ENCODE peak calls at places on chromosomes 16 and 17, in six cellular contexts. R, W, N, B, K and V are unnamed samples.

GRCh38 chr17:51852603-51853002 is 305.9 kb downstream of the CA10 start:
- DNase-seq in R (no peak), W (no peak), N (no peak), B (no peak), K (no peak), V (no peak)

GRCh38 chr16:860891-861290 is 60.4 kb upstream of the GNG13 start:
- DNase-seq in R (no peak), W (no peak), N (no peak), B (no peak), K (no peak), V (no peak)

GRCh38 chr17:75350706-75351105 is 54.8 kb downstream of the GRB2 start:
- DNase-seq in R (no peak), W (no peak), N (no peak), B (no peak), K (no peak), V (no peak)

GRCh38 chr17:39738568-39738901 is 797 bp downstream of the GRB7 start:
- DNase-seq in R (no peak), W (peak; percentile 49), N (peak; percentile 78), B (peak; percentile 50), K (peak; percentile 67), V (peak; percentile 70)

GRCh38 chr16:67000384-67001158 is 12.2 kb downstream of the CES4A start:
- DNase-seq in R (no peak), W (peak; percentile 46), N (peak; percentile 84), B (no peak), K (peak; percentile 63), V (peak; percentile 72)

GRCh38 chr17:81890447-81891302 is 711 bp downstream of the ALYREF start:
- DNase-seq in R (no peak), W (peak; percentile 48), N (no peak), B (no peak), K (no peak), V (no peak)

GRCh38 chr16:28915181-28915580 is 9.9 kb downstream of the RABEP2 start:
- DNase-seq in R (no peak), W (no peak), N (no peak), B (no peak), K (no peak), V (no peak)

GRCh38 chr16:29154676-29155121 is 169.8 kb downstream of the LAT start:
- DNase-seq in R (no peak), W (no peak), N (no peak), B (no peak), K (no peak), V (no peak)

GRCh38 chr17:40557531-40558299 is 7.6 kb downstream of the CCR7 start:
- DNase-seq in R (no peak), W (no peak), N (no peak), B (no peak), K (no peak), V (no peak)

GRCh38 chr17:44344939-44345496 is at the start of gene GRN:
- DNase-seq in R (peak; percentile 92), W (peak; percentile 96), N (peak; percentile 92), B (peak; percentile 100), K (peak; percentile 89), V (peak; percentile 81)

GRCh38 chr16:88569614-88569984 is 604 bp upstream of the ZC3H18 start:
- DNase-seq in R (no peak), W (peak; percentile 45), N (no peak), B (peak; percentile 34), K (no peak), V (no peak)

GRCh38 chr16:6884002-6884401 is 448.6 kb upstream of the RBFOX1 start:
- DNase-seq in R (no peak), W (no peak), N (no peak), B (no peak), K (no peak), V (no peak)

GRCh38 chr16:17470871-17471744 is at the start of gene XYLT1:
- DNase-seq in R (no peak), W (no peak), N (peak; percentile 81), B (no peak), K (no peak), V (no peak)

GRCh38 chr16:17468611-17469010 is 2.1 kb downstream of the XYLT1 start:
- DNase-seq in R (no peak), W (no peak), N (no peak), B (no peak), K (no peak), V (no peak)

GRCh38 chr16:17470002-17470870 is 524 bp downstream of the XYLT1 start:
- DNase-seq in R (no peak), W (no peak), N (peak; percentile 65), B (no peak), K (no peak), V (no peak)

GRCh38 chr16:17469742-17470001 is 1.1 kb downstream of the XYLT1 start:
- DNase-seq in R (no peak), W (no peak), N (no peak), B (no peak), K (no peak), V (no peak)

GRCh38 chr16:17469011-17469741 is 1.6 kb downstream of the XYLT1 start:
- DNase-seq in R (no peak), W (no peak), N (no peak), B (no peak), K (no peak), V (no peak)
- TF ChIP-seq POLR2A in R (no peak), W (no peak), N (no peak), B (no peak), K (no peak), V (no peak)

DNA sequence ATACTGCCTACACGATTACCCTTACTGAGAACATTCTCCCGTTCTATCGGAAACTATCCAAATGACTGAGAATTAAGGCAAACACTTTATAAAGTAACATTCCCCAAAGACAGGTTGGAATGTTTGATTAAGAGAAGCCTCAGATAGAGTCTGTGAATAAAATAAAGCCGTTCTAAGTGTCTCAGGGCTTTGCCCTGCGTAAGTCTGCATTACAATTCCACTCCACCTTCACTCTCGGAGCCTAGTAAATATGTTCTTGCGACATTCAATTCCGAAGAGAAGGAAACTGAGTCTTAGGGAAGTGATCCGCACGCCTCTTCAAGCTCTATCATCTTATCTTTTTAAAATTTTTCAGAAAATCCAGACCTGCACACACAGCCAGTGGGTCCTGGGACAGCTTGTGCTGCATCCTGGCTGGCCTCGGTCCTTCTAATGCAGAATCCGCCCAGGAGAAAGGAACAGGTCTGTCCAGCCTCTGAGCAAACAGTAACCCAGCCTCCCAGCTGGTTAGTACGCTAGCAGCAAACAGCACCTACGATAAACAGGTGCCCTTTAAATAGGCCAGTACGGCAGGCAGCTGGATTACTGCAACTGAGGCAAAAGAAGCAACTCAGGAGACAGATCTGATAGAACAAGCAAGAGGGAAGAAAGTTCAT is 254.1 kb upstream of the IRX3 start:
- DNase-seq in R (no peak), W (no peak), N (no peak), B (no peak), K (no peak), V (no peak)
- TF ChIP-seq TAF1 in R (no peak), W (no peak), N (no peak), B (no peak), K (no peak), V (no peak)

DNA sequence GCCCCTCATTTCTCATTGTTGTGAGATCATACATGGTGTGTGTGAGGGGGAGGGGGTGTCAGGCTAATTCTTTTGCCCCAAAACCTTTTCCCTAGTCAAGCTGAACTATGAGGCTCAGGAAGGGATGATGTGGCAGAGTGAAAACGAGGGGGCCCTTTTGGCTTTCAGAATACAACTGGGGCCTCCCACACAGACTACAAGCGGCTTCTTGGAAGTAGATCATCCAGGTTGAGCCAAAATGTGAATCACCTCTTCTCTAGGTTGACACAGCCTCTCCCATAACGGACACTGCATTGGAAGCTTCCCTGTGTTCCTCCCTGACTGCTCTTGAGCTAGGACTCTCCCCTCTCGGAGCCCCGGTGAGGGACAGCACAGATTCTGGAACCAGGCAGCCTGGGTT is 2.3 kb upstream of the ALKBH5 start:
- DNase-seq in R (no peak), W (peak; percentile 34), N (no peak), B (no peak), K (no peak), V (no peak)
- TF ChIP-seq POLR2A in R (no peak), W (no peak), N (no peak), B (no peak), K (no peak), V (no peak)

GRCh38 chr17:333626-334396 is 18.8 kb downstream of the RPH3AL start:
- DNase-seq in R (no peak), W (no peak), N (peak; percentile 69), B (no peak), K (no peak), V (no peak)
- TF ChIP-seq TAF1 in R (no peak), W (no peak), N (no peak), B (no peak), K (no peak), V (no peak)

GRCh38 chr17:15409721-15410247 is 57.6 kb downstream of the CDRT4 start:
- DNase-seq in R (no peak), W (no peak), N (no peak), B (no peak), K (no peak), V (no peak)
- TF ChIP-seq POLR2A in R (no peak), W (no peak), N (no peak), B (no peak), K (no peak), V (no peak)

DNA sequence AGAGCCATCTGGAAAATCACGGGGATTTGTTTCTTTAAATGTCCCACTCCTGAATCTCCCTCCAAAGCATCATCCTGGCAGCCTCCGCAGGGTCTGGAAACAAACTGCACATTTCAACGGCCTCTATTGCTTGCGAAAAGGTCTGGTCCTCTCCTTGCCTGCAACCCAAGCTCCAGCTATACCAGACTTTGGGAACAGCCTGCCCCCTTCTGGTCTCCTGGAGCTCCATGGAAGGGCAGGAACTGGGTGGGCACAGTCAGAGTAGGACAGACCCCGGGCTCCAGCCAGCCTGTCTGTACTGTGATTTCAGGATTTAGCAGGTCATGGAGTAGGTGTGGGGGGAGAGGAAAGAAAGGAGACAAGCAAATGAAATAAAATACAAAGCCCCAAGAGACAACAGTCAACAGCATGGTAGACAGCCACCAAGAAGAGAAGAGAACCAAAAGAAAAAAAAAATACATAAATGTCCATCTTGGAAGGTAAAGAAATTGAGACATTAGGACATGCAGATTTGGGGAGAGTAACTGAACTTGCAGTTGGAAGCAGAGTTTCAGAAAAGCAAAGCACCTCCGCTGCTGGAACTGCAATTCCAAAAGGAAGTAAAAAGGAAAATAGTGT is 2.7 kb downstream of the XYLT1 start:
- DNase-seq in R (no peak), W (peak; percentile 32), N (peak; percentile 72), B (peak; percentile 33), K (no peak), V (no peak)
- TF ChIP-seq TAF1 in R (no peak), W (no peak), N (no peak), B (no peak), K (no peak), V (no peak)